ENCODE peak calls at places on chromosome 6, in eight cellular contexts. E, J, R, M, W, U, D and O are unnamed samples.

GRCh38 chr6:170523256-170524187 is 29.6 kb downstream of the PSMB1 start:
- DNase-seq in E (no peak), J (no peak), R (peak; percentile 18), M (no peak), W (no peak), U (no peak), D (no peak), O (no peak)

GRCh38 chr6:164628302-164628931 is 681.0 kb downstream of the C6orf118 start:
- DNase-seq in E (no peak), J (no peak), R (no peak), M (no peak), W (no peak), U (no peak), D (no peak), O (no peak)

GRCh38 chr6:165794179-165794601 is 131.1 kb upstream of the PDE10A start:
- DNase-seq in E (no peak), J (no peak), R (no peak), M (no peak), W (no peak), U (no peak), D (no peak), O (no peak)

GRCh38 chr6:163327936-163328335 is 86.6 kb upstream of the QKI start:
- DNase-seq in E (no peak), J (no peak), R (no peak), M (peak; percentile 69), W (no peak), U (no peak), D (no peak), O (no peak)

GRCh38 chr6:12068899-12069557 is 56.9 kb downstream of the HIVEP1 start:
- DNase-seq in E (no peak), J (no peak), R (no peak), M (no peak), W (no peak), U (no peak), D (no peak), O (no peak)

GRCh38 chr6:9638861-9639260 is 776.0 kb downstream of the TFAP2A start:
- DNase-seq in E (no peak), J (no peak), R (no peak), M (no peak), W (no peak), U (no peak), D (no peak), O (no peak)

GRCh38 chr6:117605169-117605826 is 3.0 kb upstream of the GOPC start:
- DNase-seq in E (no peak), J (peak; percentile 64), R (peak; percentile 23), M (peak; percentile 53), W (no peak), U (peak; percentile 70), D (peak; percentile 21), O (peak; percentile 67)

GRCh38 chr6:26311012-26311384 is 54.0 kb upstream of the BTN3A2 start:
- DNase-seq in E (no peak), J (no peak), R (peak; percentile 45), M (peak; percentile 57), W (no peak), U (peak; percentile 9), D (no peak), O (no peak)

GRCh38 chr6:31778999-31779885 is 2.1 kb upstream of the VWA7 start:
- DNase-seq in E (no peak), J (no peak), R (no peak), M (no peak), W (no peak), U (no peak), D (no peak), O (no peak)

GRCh38 chr6:32371204-32371603 is 499 bp downstream of the TSBP1 start:
- DNase-seq in E (no peak), J (no peak), R (no peak), M (no peak), W (no peak), U (no peak), D (no peak), O (no peak)

GRCh38 chr6:158017621-158018369 is 36.1 kb downstream of the SYNJ2 start:
- DNase-seq in E (no peak), J (no peak), R (no peak), M (no peak), W (no peak), U (no peak), D (no peak), O (no peak)

GRCh38 chr6:57257911-57258541 is 35.9 kb upstream of the RAB23 start:
- DNase-seq in E (no peak), J (no peak), R (no peak), M (no peak), W (no peak), U (no peak), D (no peak), O (no peak)